ENCODE peak calls at places on chromosomes 16 and 17, in four cellular contexts. One of them, this sample, is unnamed.

GRCh38 chr17:61322316-61323014 is 77.2 kb upstream of the TBX2 start:
- DNase-seq in fibroblast of lung: no peak
- DNase-seq in lower leg skin: no peak
- DNase-seq in breast epithelium: no peak
- DNase-seq in this sample: no peak

GRCh38 chr17:49361129-49361901 is 735 bp downstream of the ZNF652 start:
- DNase-seq in fibroblast of lung: peak; percentile 50
- DNase-seq in lower leg skin: peak; percentile 44
- DNase-seq in breast epithelium: no peak
- DNase-seq in this sample: peak; percentile 25

GRCh38 chr16:74825941-74826340 is 51.3 kb upstream of the FA2H start:
- DNase-seq in fibroblast of lung: no peak
- DNase-seq in lower leg skin: no peak
- DNase-seq in breast epithelium: no peak
- DNase-seq in this sample: no peak

GRCh38 chr16:72015124-72015523 is 6.6 kb downstream of the DHODH start:
- DNase-seq in fibroblast of lung: no peak
- DNase-seq in lower leg skin: no peak
- DNase-seq in breast epithelium: no peak
- DNase-seq in this sample: no peak

GRCh38 chr17:75394332-75394918 is 11.1 kb downstream of the GRB2 start:
- DNase-seq in fibroblast of lung: no peak
- DNase-seq in lower leg skin: no peak
- DNase-seq in breast epithelium: no peak
- DNase-seq in this sample: no peak

GRCh38 chr17:41065829-41066624 is at the start of gene KRTAP2-4:
- DNase-seq in fibroblast of lung: peak; percentile 99
- DNase-seq in lower leg skin: no peak
- DNase-seq in breast epithelium: no peak
- DNase-seq in this sample: peak; percentile 49

GRCh38 chr17:29590261-29590978 is 972 bp upstream of the GIT1 start:
- DNase-seq in fibroblast of lung: peak; percentile 71
- DNase-seq in lower leg skin: peak; percentile 17
- DNase-seq in breast epithelium: no peak
- DNase-seq in this sample: peak; percentile 36

GRCh38 chr17:72972263-72972951 is 120.1 kb downstream of the SLC39A11 start:
- DNase-seq in fibroblast of lung: no peak
- DNase-seq in lower leg skin: no peak
- DNase-seq in breast epithelium: no peak
- DNase-seq in this sample: no peak

GRCh38 chr16:89096768-89097527 is 3.3 kb downstream of the ACSF3 start:
- DNase-seq in fibroblast of lung: no peak
- DNase-seq in lower leg skin: no peak
- DNase-seq in breast epithelium: no peak
- DNase-seq in this sample: no peak

GRCh38 chr17:7575481-7575883 is 4.0 kb upstream of the CD68 start:
- DNase-seq in fibroblast of lung: no peak
- DNase-seq in lower leg skin: no peak
- DNase-seq in breast epithelium: no peak
- DNase-seq in this sample: no peak

GRCh38 chr17:80348551-80349436 is 66.2 kb upstream of the ENDOV start:
- DNase-seq in fibroblast of lung: no peak
- DNase-seq in lower leg skin: no peak
- DNase-seq in breast epithelium: peak; percentile 34
- DNase-seq in this sample: no peak

GRCh38 chr17:14859521-14859920 is 405.6 kb downstream of the PMP22 start:
- DNase-seq in fibroblast of lung: no peak
- DNase-seq in lower leg skin: no peak
- DNase-seq in breast epithelium: no peak
- DNase-seq in this sample: no peak

GRCh38 chr17:4678448-4679026 is 25.4 kb downstream of the PELP1 start:
- DNase-seq in fibroblast of lung: peak; percentile 92
- DNase-seq in lower leg skin: no peak
- DNase-seq in breast epithelium: no peak
- DNase-seq in this sample: peak; percentile 72

GRCh38 chr16:50298075-50298460 is 31.7 kb downstream of the ADCY7 start:
- DNase-seq in fibroblast of lung: no peak
- DNase-seq in lower leg skin: no peak
- DNase-seq in breast epithelium: peak; percentile 24
- DNase-seq in this sample: no peak

GRCh38 chr16:82008957-82009592 is 2.2 kb downstream of the SDR42E1 start:
- DNase-seq in fibroblast of lung: no peak
- DNase-seq in lower leg skin: no peak
- DNase-seq in breast epithelium: no peak
- DNase-seq in this sample: no peak

GRCh38 chr16:82011199-82011641 is at the start of gene SDR42E1:
- DNase-seq in fibroblast of lung: peak; percentile 10
- DNase-seq in lower leg skin: no peak
- DNase-seq in breast epithelium: peak; percentile 71
- DNase-seq in this sample: no peak

GRCh38 chr16:82005491-82005830 is 5.8 kb downstream of the SDR42E1 start:
- DNase-seq in fibroblast of lung: no peak
- DNase-seq in lower leg skin: no peak
- DNase-seq in breast epithelium: no peak
- DNase-seq in this sample: no peak

GRCh38 chr16:82007189-82007588 is 4.1 kb downstream of the SDR42E1 start:
- DNase-seq in fibroblast of lung: no peak
- DNase-seq in lower leg skin: no peak
- DNase-seq in breast epithelium: no peak
- DNase-seq in this sample: no peak

GRCh38 chr16:82010649-82011048 is 621 bp downstream of the SDR42E1 start:
- DNase-seq in fibroblast of lung: no peak
- DNase-seq in lower leg skin: no peak
- DNase-seq in breast epithelium: no peak
- DNase-seq in this sample: no peak
- H3K4me3 ChIP-seq in fibroblast of lung: no peak overlapping the region
- H3K4me3 ChIP-seq in lower leg skin: peak overlapping the region; percentile 28
- H3K4me3 ChIP-seq in breast epithelium: no peak overlapping the region
- H3K4me3 ChIP-seq in this sample: no peak overlapping the region

GRCh38 chr16:539901-540530 is 12.5 kb downstream of the CAPN15 start:
- DNase-seq in fibroblast of lung: peak; percentile 79
- DNase-seq in lower leg skin: no peak
- DNase-seq in breast epithelium: no peak
- DNase-seq in this sample: no peak

GRCh38 chr16:536746-537145 is 9.2 kb downstream of the CAPN15 start:
- DNase-seq in fibroblast of lung: no peak
- DNase-seq in lower leg skin: no peak
- DNase-seq in breast epithelium: no peak
- DNase-seq in this sample: no peak

GRCh38 chr16:534856-535445 is 7.4 kb downstream of the CAPN15 start:
- DNase-seq in fibroblast of lung: no peak
- DNase-seq in lower leg skin: no peak
- DNase-seq in breast epithelium: no peak
- DNase-seq in this sample: no peak

GRCh38 chr16:535446-536405 is 8.2 kb downstream of the CAPN15 start:
- DNase-seq in fibroblast of lung: peak; percentile 79
- DNase-seq in lower leg skin: peak; percentile 51
- DNase-seq in breast epithelium: no peak
- DNase-seq in this sample: peak; percentile 24

GRCh38 chr16:537415-538335 is 10.2 kb downstream of the CAPN15 start:
- DNase-seq in fibroblast of lung: no peak
- DNase-seq in lower leg skin: no peak
- DNase-seq in breast epithelium: no peak
- DNase-seq in this sample: no peak
- TF ChIP-seq CTCF in fibroblast of lung: no peak
- TF ChIP-seq CTCF in lower leg skin: no peak
- TF ChIP-seq CTCF in breast epithelium: no peak
- TF ChIP-seq CTCF in this sample: no peak

DNA sequence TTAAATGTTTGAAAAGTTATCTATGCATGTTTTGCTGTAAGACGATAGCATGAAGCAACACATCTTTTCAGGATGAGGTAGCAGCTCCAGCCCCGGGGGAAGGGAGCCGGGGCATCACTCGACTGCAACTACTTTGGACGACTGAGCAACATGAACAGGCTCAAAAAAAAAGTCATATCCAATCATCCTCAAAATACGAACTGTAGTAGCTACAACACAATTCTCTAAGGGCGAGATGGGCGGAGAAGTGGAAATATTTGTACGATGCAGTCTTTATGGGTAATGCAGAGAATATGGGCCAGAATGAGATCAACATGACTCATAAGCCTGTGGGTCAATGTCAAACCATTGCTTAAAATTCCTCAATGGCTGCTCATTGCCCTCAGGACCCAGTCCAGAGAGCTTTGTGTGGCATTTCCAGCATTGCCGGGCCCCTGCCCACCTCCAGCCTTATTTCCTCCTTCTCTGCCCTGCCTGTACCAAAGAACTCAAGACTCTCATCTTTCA is 17.7 kb upstream of the SMURF2 start:
- DNase-seq in fibroblast of lung: peak; percentile 99
- DNase-seq in lower leg skin: no peak
- DNase-seq in breast epithelium: no peak
- DNase-seq in this sample: peak; percentile 94
- H3K4me3 ChIP-seq in fibroblast of lung: peak overlapping the region; percentile 42
- H3K4me3 ChIP-seq in lower leg skin: no peak overlapping the region
- H3K4me3 ChIP-seq in breast epithelium: no peak overlapping the region
- H3K4me3 ChIP-seq in this sample: no peak overlapping the region

GRCh38 chr17:19800571-19800970 is 52.5 kb upstream of the ALDH3A1 start:
- DNase-seq in fibroblast of lung: no peak
- DNase-seq in lower leg skin: no peak
- DNase-seq in breast epithelium: no peak
- DNase-seq in this sample: no peak
- TF ChIP-seq CTCF in fibroblast of lung: no peak
- TF ChIP-seq CTCF in lower leg skin: no peak
- TF ChIP-seq CTCF in breast epithelium: no peak
- TF ChIP-seq CTCF in this sample: no peak

GRCh38 chr16:58515125-58515870 is at the start of gene SETD6:
- DNase-seq in fibroblast of lung: peak; percentile 88
- DNase-seq in lower leg skin: peak; percentile 84
- DNase-seq in breast epithelium: peak; percentile 86
- DNase-seq in this sample: peak; percentile 88
- H3K4me3 ChIP-seq in fibroblast of lung: peak within 1 kb of the TSS; percentile 50
- H3K4me3 ChIP-seq in lower leg skin: peak within 1 kb of the TSS; percentile 87
- H3K4me3 ChIP-seq in breast epithelium: peak within 1 kb of the TSS; percentile 82
- H3K4me3 ChIP-seq in this sample: peak within 1 kb of the TSS; percentile 77

DNA sequence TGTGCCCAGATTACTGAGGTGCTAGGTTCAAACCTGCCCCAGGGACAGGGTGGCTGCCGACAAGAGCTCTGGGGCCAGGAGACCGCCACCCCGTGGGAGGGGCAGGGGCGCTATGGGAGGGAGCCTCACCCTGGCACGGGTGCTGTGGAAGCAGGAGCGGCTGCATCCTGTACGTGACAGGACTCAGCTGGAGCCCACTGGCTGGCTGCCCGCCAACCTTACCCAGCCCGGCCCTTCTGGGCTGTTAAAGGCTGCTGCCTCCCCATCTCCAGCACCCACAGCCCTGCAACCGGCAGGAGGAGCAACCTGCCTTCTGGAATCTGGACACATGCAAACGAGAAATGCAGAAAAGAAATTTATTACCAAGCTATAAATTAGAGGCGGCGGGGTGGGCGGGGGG is 11.2 kb downstream of the PAM16 start:
- DNase-seq in fibroblast of lung: no peak
- DNase-seq in lower leg skin: no peak
- DNase-seq in breast epithelium: no peak
- DNase-seq in this sample: peak; percentile 72
- TF ChIP-seq CTCF in fibroblast of lung: peak; percentile 24
- TF ChIP-seq CTCF in lower leg skin: no peak
- TF ChIP-seq CTCF in breast epithelium: no peak
- TF ChIP-seq CTCF in this sample: peak; percentile 26

GRCh38 chr17:38746893-38747384 is 1.2 kb downstream of the PCGF2 start:
- DNase-seq in fibroblast of lung: no peak
- DNase-seq in lower leg skin: no peak
- DNase-seq in breast epithelium: no peak
- DNase-seq in this sample: no peak

GRCh38 chr17:38746004-38746892 is 1.9 kb downstream of the PCGF2 start:
- DNase-seq in fibroblast of lung: no peak
- DNase-seq in lower leg skin: no peak
- DNase-seq in breast epithelium: no peak
- DNase-seq in this sample: no peak

GRCh38 chr17:38743556-38744171 is 4.5 kb downstream of the PCGF2 start:
- DNase-seq in fibroblast of lung: no peak
- DNase-seq in lower leg skin: no peak
- DNase-seq in breast epithelium: no peak
- DNase-seq in this sample: no peak

GRCh38 chr17:38747385-38748328 is 479 bp downstream of the PCGF2 start:
- DNase-seq in fibroblast of lung: no peak
- DNase-seq in lower leg skin: no peak
- DNase-seq in breast epithelium: no peak
- DNase-seq in this sample: no peak

GRCh38 chr17:38745545-38745944 is 2.6 kb downstream of the PCGF2 start:
- DNase-seq in fibroblast of lung: no peak
- DNase-seq in lower leg skin: no peak
- DNase-seq in breast epithelium: no peak
- DNase-seq in this sample: no peak
- H3K4me3 ChIP-seq in fibroblast of lung: no peak overlapping the region
- H3K4me3 ChIP-seq in lower leg skin: no peak overlapping the region
- H3K4me3 ChIP-seq in breast epithelium: no peak overlapping the region
- H3K4me3 ChIP-seq in this sample: no peak overlapping the region

This sample was measured in fibroblast of pulmonary artery.